ENCODE peak calls at places on chromosomes 16 and 17, in seven cellular contexts. X, D, B, S, K, R and I are unnamed samples.

GRCh38 chr16:63473710-63474109 is 1437.5 kb upstream of the CDH8 start:
- DNase-seq in K (no peak), D (no peak), B (peak; percentile 2), R (no peak), S (no peak), X (no peak), I (no peak)

GRCh38 chr16:57029161-57030160 is 40.1 kb downstream of the NLRC5 start:
- DNase-seq in S (no peak), B (peak; percentile 58), R (no peak), D (no peak), K (no peak), X (no peak), I (peak; percentile 46)

GRCh38 chr16:56288019-56288418 is 96.7 kb downstream of the GNAO1 start:
- DNase-seq in S (no peak), X (no peak), K (no peak), B (no peak), D (no peak), R (no peak), I (no peak)

GRCh38 chr17:28879886-28880571 is 17.5 kb downstream of the FLOT2 start:
- DNase-seq in R (no peak), B (no peak), K (no peak), D (no peak), S (no peak), X (no peak), I (no peak)

GRCh38 chr16:84712138-84712671 is 12.4 kb downstream of the USP10 start:
- DNase-seq in R (no peak), B (no peak), K (no peak), X (no peak), S (no peak), D (no peak), I (no peak)

GRCh38 chr16:67538666-67539101 is 10.1 kb downstream of the RIPOR1 start:
- DNase-seq in R (no peak), K (no peak), S (no peak), X (no peak), B (peak; percentile 71), D (no peak), I (no peak)

GRCh38 chr16:56700195-56700594 is 17.9 kb downstream of the MT1X start:
- DNase-seq in R (no peak), X (no peak), B (peak; percentile 37), D (no peak), K (no peak), S (no peak), I (no peak)

GRCh38 chr17:51703364-51704341 is 443.3 kb downstream of the UTP18 start:
- DNase-seq in S (no peak), D (no peak), R (no peak), B (no peak), K (no peak), X (peak; percentile 62), I (no peak)

GRCh38 chr16:5461141-5461540 is 363.5 kb upstream of the EEF2KMT start:
- DNase-seq in B (no peak), D (no peak), K (no peak), X (no peak), S (no peak), R (no peak), I (no peak)

GRCh38 chr16:80602894-80603293 is 62.1 kb downstream of the DYNLRB2 start:
- DNase-seq in K (no peak), X (no peak), S (no peak), B (no peak), R (no peak), D (no peak), I (no peak)